ENCODE peak calls at places on chromosomes 6 and 20, in five cellular contexts. One of them, this sample, is unnamed.

GRCh38 chr20:7770046-7770445 is 170.2 kb downstream of the HAO1 start:
- DNase-seq in activated B cell treated with CpG ODN at 0.5 μM for 24 hours: no peak
- DNase-seq in fibroblast of mammary gland: no peak
- DNase-seq in WTC11: no peak
- DNase-seq in Peyer's patch: no peak
- DNase-seq in this sample: no peak

GRCh38 chr6:112222111-112222726 is 32.1 kb downstream of the LAMA4 start:
- DNase-seq in activated B cell treated with CpG ODN at 0.5 μM for 24 hours: no peak
- DNase-seq in fibroblast of mammary gland: peak; percentile 92
- DNase-seq in WTC11: no peak
- DNase-seq in Peyer's patch: no peak
- DNase-seq in this sample: no peak

GRCh38 chr20:10855031-10855430 is 181.2 kb upstream of the JAG1 start:
- DNase-seq in activated B cell treated with CpG ODN at 0.5 μM for 24 hours: no peak
- DNase-seq in fibroblast of mammary gland: peak; percentile 48
- DNase-seq in WTC11: no peak
- DNase-seq in Peyer's patch: no peak
- DNase-seq in this sample: no peak

GRCh38 chr6:398558-399078 is 7.1 kb downstream of the IRF4 start:
- DNase-seq in activated B cell treated with CpG ODN at 0.5 μM for 24 hours: no peak
- DNase-seq in fibroblast of mammary gland: no peak
- DNase-seq in WTC11: no peak
- DNase-seq in Peyer's patch: no peak
- DNase-seq in this sample: no peak

GRCh38 chr6:41066867-41067304 is 5.3 kb downstream of the OARD1 start:
- DNase-seq in activated B cell treated with CpG ODN at 0.5 μM for 24 hours: no peak
- DNase-seq in fibroblast of mammary gland: peak; percentile 84
- DNase-seq in WTC11: peak; percentile 66
- DNase-seq in Peyer's patch: peak; percentile 67
- DNase-seq in this sample: peak; percentile 36

GRCh38 chr6:136782021-136782770 is 10.1 kb downstream of the MAP3K5 start:
- DNase-seq in activated B cell treated with CpG ODN at 0.5 μM for 24 hours: no peak
- DNase-seq in fibroblast of mammary gland: peak; percentile 53
- DNase-seq in WTC11: no peak
- DNase-seq in Peyer's patch: no peak
- DNase-seq in this sample: no peak

GRCh38 chr6:87139236-87139635 is 16.1 kb upstream of the ZNF292 start:
- DNase-seq in activated B cell treated with CpG ODN at 0.5 μM for 24 hours: no peak
- DNase-seq in fibroblast of mammary gland: peak; percentile 68
- DNase-seq in WTC11: no peak
- DNase-seq in Peyer's patch: no peak
- DNase-seq in this sample: peak; percentile 59

GRCh38 chr6:113049190-113049589 is 702.1 kb downstream of the RFPL4B start:
- DNase-seq in activated B cell treated with CpG ODN at 0.5 μM for 24 hours: no peak
- DNase-seq in fibroblast of mammary gland: peak; percentile 38
- DNase-seq in WTC11: no peak
- DNase-seq in Peyer's patch: no peak
- DNase-seq in this sample: no peak

GRCh38 chr6:16669227-16669626 is 92.0 kb downstream of the ATXN1 start:
- DNase-seq in activated B cell treated with CpG ODN at 0.5 μM for 24 hours: no peak
- DNase-seq in fibroblast of mammary gland: peak; percentile 91
- DNase-seq in WTC11: no peak
- DNase-seq in Peyer's patch: no peak
- DNase-seq in this sample: no peak

GRCh38 chr20:11849270-11849920 is 68.3 kb upstream of the BTBD3 start:
- DNase-seq in activated B cell treated with CpG ODN at 0.5 μM for 24 hours: no peak
- DNase-seq in fibroblast of mammary gland: peak; percentile 40
- DNase-seq in WTC11: no peak
- DNase-seq in Peyer's patch: no peak
- DNase-seq in this sample: no peak

GRCh38 chr6:53233309-53233708 is 84.7 kb upstream of the GCM1 start:
- DNase-seq in activated B cell treated with CpG ODN at 0.5 μM for 24 hours: no peak
- DNase-seq in fibroblast of mammary gland: no peak
- DNase-seq in WTC11: no peak
- DNase-seq in Peyer's patch: no peak
- DNase-seq in this sample: no peak

GRCh38 chr20:57048027-57048869 is 218.2 kb downstream of the BMP7 start:
- DNase-seq in activated B cell treated with CpG ODN at 0.5 μM for 24 hours: no peak
- DNase-seq in fibroblast of mammary gland: peak; percentile 32
- DNase-seq in WTC11: peak; percentile 76
- DNase-seq in Peyer's patch: no peak
- DNase-seq in this sample: peak; percentile 78

GRCh38 chr6:89986650-89987074 is 92.4 kb downstream of the GJA10 start:
- DNase-seq in activated B cell treated with CpG ODN at 0.5 μM for 24 hours: no peak
- DNase-seq in fibroblast of mammary gland: peak; percentile 93
- DNase-seq in WTC11: no peak
- DNase-seq in Peyer's patch: no peak
- DNase-seq in this sample: no peak

GRCh38 chr6:163892814-163893561 is 478.5 kb downstream of the QKI start:
- DNase-seq in activated B cell treated with CpG ODN at 0.5 μM for 24 hours: no peak
- DNase-seq in fibroblast of mammary gland: no peak
- DNase-seq in WTC11: no peak
- DNase-seq in Peyer's patch: no peak
- DNase-seq in this sample: no peak

GRCh38 chr6:19838442-19839236 is 1.5 kb downstream of the ID4 start:
- DNase-seq in activated B cell treated with CpG ODN at 0.5 μM for 24 hours: no peak
- DNase-seq in fibroblast of mammary gland: no peak
- DNase-seq in WTC11: peak; percentile 73
- DNase-seq in Peyer's patch: peak; percentile 68
- DNase-seq in this sample: peak; percentile 41

GRCh38 chr6:16132909-16133308 is 4.0 kb downstream of the MYLIP start:
- DNase-seq in activated B cell treated with CpG ODN at 0.5 μM for 24 hours: no peak
- DNase-seq in fibroblast of mammary gland: no peak
- DNase-seq in WTC11: no peak
- DNase-seq in Peyer's patch: no peak
- DNase-seq in this sample: no peak

GRCh38 chr6:100343678-100344077 is 121.0 kb downstream of the SIM1 start:
- DNase-seq in activated B cell treated with CpG ODN at 0.5 μM for 24 hours: no peak
- DNase-seq in fibroblast of mammary gland: peak; percentile 62
- DNase-seq in WTC11: no peak
- DNase-seq in Peyer's patch: no peak
- DNase-seq in this sample: no peak

GRCh38 chr6:11196511-11197174 is 35.8 kb downstream of the NEDD9 start:
- DNase-seq in activated B cell treated with CpG ODN at 0.5 μM for 24 hours: no peak
- DNase-seq in fibroblast of mammary gland: peak; percentile 34
- DNase-seq in WTC11: no peak
- DNase-seq in Peyer's patch: no peak
- DNase-seq in this sample: no peak

GRCh38 chr6:135504734-135505133 is 7.2 kb upstream of the AHI1 start:
- DNase-seq in activated B cell treated with CpG ODN at 0.5 μM for 24 hours: no peak
- DNase-seq in fibroblast of mammary gland: no peak
- DNase-seq in WTC11: no peak
- DNase-seq in Peyer's patch: no peak
- DNase-seq in this sample: no peak

GRCh38 chr6:105499928-105500327 is 97.0 kb upstream of the PREP start:
- DNase-seq in activated B cell treated with CpG ODN at 0.5 μM for 24 hours: no peak
- DNase-seq in fibroblast of mammary gland: peak; percentile 37
- DNase-seq in WTC11: no peak
- DNase-seq in Peyer's patch: no peak
- DNase-seq in this sample: no peak

GRCh38 chr6:105501945-105502344 is 99.1 kb upstream of the PREP start:
- DNase-seq in activated B cell treated with CpG ODN at 0.5 μM for 24 hours: no peak
- DNase-seq in fibroblast of mammary gland: no peak
- DNase-seq in WTC11: no peak
- DNase-seq in Peyer's patch: no peak
- DNase-seq in this sample: no peak

GRCh38 chr6:105501246-105501645 is 98.4 kb upstream of the PREP start:
- DNase-seq in activated B cell treated with CpG ODN at 0.5 μM for 24 hours: no peak
- DNase-seq in fibroblast of mammary gland: no peak
- DNase-seq in WTC11: no peak
- DNase-seq in Peyer's patch: no peak
- DNase-seq in this sample: no peak

GRCh38 chr6:105503641-105504040 is 100.8 kb upstream of the PREP start:
- DNase-seq in activated B cell treated with CpG ODN at 0.5 μM for 24 hours: no peak
- DNase-seq in fibroblast of mammary gland: no peak
- DNase-seq in WTC11: no peak
- DNase-seq in Peyer's patch: no peak
- DNase-seq in this sample: no peak

DNA sequence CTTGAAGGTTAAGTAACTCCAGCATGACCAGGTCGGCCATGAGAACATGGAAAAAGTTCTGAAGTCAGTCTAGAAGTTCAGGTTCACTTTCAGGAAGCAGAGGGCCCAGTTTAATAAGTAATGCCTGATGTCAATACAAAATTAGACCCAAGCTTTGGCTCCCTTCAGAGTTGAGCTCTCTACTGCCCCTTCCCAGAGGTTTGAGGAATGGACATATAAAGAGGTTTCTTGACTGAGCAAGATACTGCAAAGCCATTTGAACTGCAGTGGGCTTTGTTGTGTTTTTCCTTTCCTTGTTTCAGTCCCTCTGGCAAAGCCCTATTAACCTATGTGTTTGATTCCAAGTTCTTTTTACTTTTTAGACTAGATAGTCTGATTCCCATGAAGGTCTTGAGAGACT is 97.8 kb upstream of the PREP start:
- DNase-seq in activated B cell treated with CpG ODN at 0.5 μM for 24 hours: no peak
- DNase-seq in fibroblast of mammary gland: no peak
- DNase-seq in WTC11: no peak
- DNase-seq in Peyer's patch: no peak
- DNase-seq in this sample: no peak
- TF ChIP-seq CTCF in activated B cell treated with CpG ODN at 0.5 μM for 24 hours: no peak
- TF ChIP-seq CTCF in fibroblast of mammary gland: no peak
- TF ChIP-seq CTCF in WTC11: no peak
- TF ChIP-seq CTCF in Peyer's patch: no peak
- TF ChIP-seq CTCF in this sample: no peak

GRCh38 chr20:44219791-44220190 is 9.2 kb upstream of the OSER1 start:
- DNase-seq in activated B cell treated with CpG ODN at 0.5 μM for 24 hours: no peak
- DNase-seq in fibroblast of mammary gland: no peak
- DNase-seq in WTC11: no peak
- DNase-seq in Peyer's patch: no peak
- DNase-seq in this sample: no peak

GRCh38 chr20:44219287-44219686 is 8.7 kb upstream of the OSER1 start:
- DNase-seq in activated B cell treated with CpG ODN at 0.5 μM for 24 hours: no peak
- DNase-seq in fibroblast of mammary gland: no peak
- DNase-seq in WTC11: no peak
- DNase-seq in Peyer's patch: no peak
- DNase-seq in this sample: no peak

GRCh38 chr20:44221368-44221767 is 10.8 kb upstream of the OSER1 start:
- DNase-seq in activated B cell treated with CpG ODN at 0.5 μM for 24 hours: no peak
- DNase-seq in fibroblast of mammary gland: no peak
- DNase-seq in WTC11: no peak
- DNase-seq in Peyer's patch: no peak
- DNase-seq in this sample: no peak

GRCh38 chr20:44217342-44218092 is 6.9 kb upstream of the OSER1 start:
- DNase-seq in activated B cell treated with CpG ODN at 0.5 μM for 24 hours: peak; percentile 34
- DNase-seq in fibroblast of mammary gland: peak; percentile 75
- DNase-seq in WTC11: peak; percentile 82
- DNase-seq in Peyer's patch: peak; percentile 74
- DNase-seq in this sample: peak; percentile 53

DNA sequence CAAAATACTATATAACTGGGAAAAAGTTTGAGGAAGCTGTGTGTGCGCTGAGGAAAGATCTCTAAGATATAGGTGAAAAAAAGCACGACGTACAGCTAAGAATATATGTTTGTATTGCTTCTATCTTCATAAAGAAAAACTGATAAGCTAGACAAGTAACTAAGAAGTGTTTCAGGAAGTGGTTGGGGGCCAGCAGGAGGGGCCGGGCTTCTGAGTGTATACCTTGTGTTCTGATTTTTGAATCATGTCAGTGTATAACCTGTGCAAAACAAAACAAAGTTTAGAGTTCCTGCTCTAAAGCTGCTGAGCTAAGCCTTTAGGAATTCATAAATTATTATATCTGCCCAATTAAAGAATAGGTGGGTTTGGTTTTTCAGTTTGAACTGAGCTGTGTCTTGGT is 7.9 kb upstream of the OSER1 start:
- DNase-seq in activated B cell treated with CpG ODN at 0.5 μM for 24 hours: no peak
- DNase-seq in fibroblast of mammary gland: no peak
- DNase-seq in WTC11: no peak
- DNase-seq in Peyer's patch: no peak
- DNase-seq in this sample: no peak
- TF ChIP-seq CTCF in activated B cell treated with CpG ODN at 0.5 μM for 24 hours: no peak
- TF ChIP-seq CTCF in fibroblast of mammary gland: no peak
- TF ChIP-seq CTCF in WTC11: no peak
- TF ChIP-seq CTCF in Peyer's patch: no peak
- TF ChIP-seq CTCF in this sample: no peak

GRCh38 chr6:158026054-158026900 is 44.6 kb downstream of the SYNJ2 start:
- DNase-seq in activated B cell treated with CpG ODN at 0.5 μM for 24 hours: peak; percentile 77
- DNase-seq in fibroblast of mammary gland: peak; percentile 99
- DNase-seq in WTC11: peak; percentile 61
- DNase-seq in Peyer's patch: peak; percentile 68
- DNase-seq in this sample: peak; percentile 84
- TF ChIP-seq CTCF in activated B cell treated with CpG ODN at 0.5 μM for 24 hours: peak; percentile 63
- TF ChIP-seq CTCF in fibroblast of mammary gland: peak; percentile 49
- TF ChIP-seq CTCF in WTC11: peak; percentile 55
- TF ChIP-seq CTCF in Peyer's patch: peak; percentile 75
- TF ChIP-seq CTCF in this sample: peak; percentile 81

GRCh38 chr6:118288355-118289124 is 259.6 kb upstream of the PLN start:
- DNase-seq in activated B cell treated with CpG ODN at 0.5 μM for 24 hours: no peak
- DNase-seq in fibroblast of mammary gland: peak; percentile 54
- DNase-seq in WTC11: no peak
- DNase-seq in Peyer's patch: no peak
- DNase-seq in this sample: no peak
- TF ChIP-seq CTCF in activated B cell treated with CpG ODN at 0.5 μM for 24 hours: no peak
- TF ChIP-seq CTCF in fibroblast of mammary gland: peak; percentile 45
- TF ChIP-seq CTCF in WTC11: no peak
- TF ChIP-seq CTCF in Peyer's patch: no peak
- TF ChIP-seq CTCF in this sample: no peak

GRCh38 chr6:51531623-51532022 is 555.8 kb downstream of the PKHD1 start:
- DNase-seq in activated B cell treated with CpG ODN at 0.5 μM for 24 hours: no peak
- DNase-seq in fibroblast of mammary gland: no peak
- DNase-seq in WTC11: no peak
- DNase-seq in Peyer's patch: no peak
- DNase-seq in this sample: no peak
- TF ChIP-seq CTCF in activated B cell treated with CpG ODN at 0.5 μM for 24 hours: no peak
- TF ChIP-seq CTCF in fibroblast of mammary gland: no peak
- TF ChIP-seq CTCF in WTC11: no peak
- TF ChIP-seq CTCF in Peyer's patch: no peak
- TF ChIP-seq CTCF in this sample: no peak

DNA sequence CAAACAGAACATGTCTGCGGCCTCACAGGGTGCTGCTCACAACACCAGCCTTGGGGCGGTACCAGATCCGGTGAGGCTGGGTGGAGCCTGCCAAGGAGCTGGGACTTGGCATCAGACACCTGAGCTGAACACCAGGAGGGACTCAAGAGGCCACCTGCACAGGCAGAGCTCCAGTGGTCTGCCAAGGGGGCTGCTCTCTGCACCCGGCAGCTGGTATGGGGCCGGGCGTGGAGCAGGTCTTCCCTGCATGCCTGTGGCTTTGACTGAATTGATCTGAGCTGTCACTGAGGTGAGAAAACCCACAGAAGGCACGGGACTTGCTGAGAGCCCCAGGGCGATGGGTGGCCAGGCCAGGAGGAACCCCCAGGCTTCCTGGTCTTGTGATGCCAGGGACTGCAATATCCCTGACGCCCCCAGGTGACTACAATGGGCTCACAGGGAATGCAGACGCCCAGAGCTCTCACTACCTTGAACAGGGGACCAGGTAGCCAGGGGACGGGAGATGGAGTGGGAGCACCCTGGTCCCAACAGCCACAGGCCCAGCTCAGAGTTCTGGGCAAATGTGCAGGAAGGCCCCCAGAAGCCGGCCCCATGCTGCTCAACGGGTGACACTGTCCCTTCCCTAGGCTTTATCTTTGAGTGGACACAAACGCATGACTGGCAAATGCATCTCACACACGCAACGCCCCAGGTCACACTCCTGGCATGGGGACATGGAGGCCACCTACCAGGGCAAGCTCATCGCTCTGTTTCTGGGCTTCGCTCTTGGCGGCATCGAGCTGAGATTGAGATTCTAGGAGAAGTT is 48.2 kb downstream of the DSTN start:
- DNase-seq in activated B cell treated with CpG ODN at 0.5 μM for 24 hours: peak; percentile 11
- DNase-seq in fibroblast of mammary gland: no peak
- DNase-seq in WTC11: peak; percentile 7
- DNase-seq in Peyer's patch: peak; percentile 48
- DNase-seq in this sample: peak; percentile 36
- TF ChIP-seq CTCF in activated B cell treated with CpG ODN at 0.5 μM for 24 hours: no peak
- TF ChIP-seq CTCF in fibroblast of mammary gland: no peak
- TF ChIP-seq CTCF in WTC11: no peak
- TF ChIP-seq CTCF in Peyer's patch: no peak
- TF ChIP-seq CTCF in this sample: no peak

This sample was measured in GM13976.